ENCODE peak calls at places on chromosomes 1 and 21, in ten cellular contexts. R is upper lobe of right lung, T is fibroblast of the conjunctiva, W is RPMI8226, N is Panc1, S is brain microvascular endothelial cell, G is neuronal stem cell, V is GM19239, O is NCI-H748 treated with DMSO at 0.1 percent for 48 hours, U is renal cortical epithelial cell. B is an unnamed sample.

GRCh38 chr1:203626910-203627246 is 246 bp downstream of the ATP2B4 start:
- DNase-seq in R (no peak), T (no peak), W (no peak), N (no peak), S (no peak), G (no peak), V (no peak), O (peak), U (no peak), B (no peak)

GRCh38 chr1:9078035-9078948 is 8.9 kb upstream of the SLC2A5 start:
- DNase-seq in R (no peak), T (no peak), W (peak), N (no peak), S (peak), G (no peak), V (no peak), O (no peak), U (peak), B (no peak)

GRCh38 chr1:65751961-65752360 is 40.7 kb upstream of the PDE4B start:
- DNase-seq in R (no peak), T (no peak), W (no peak), N (no peak), S (no peak), G (no peak), V (no peak), O (no peak), U (no peak), B (no peak)

GRCh38 chr1:211648336-211648735 is 27.1 kb downstream of the NEK2 start:
- DNase-seq in R (no peak), T (no peak), W (no peak), N (no peak), S (no peak), G (no peak), V (no peak), O (no peak), U (peak), B (peak)

GRCh38 chr1:165650981-165651625 is 20.1 kb downstream of the MGST3 start:
- DNase-seq in R (no peak), T (no peak), W (no peak), N (no peak), S (no peak), G (no peak), V (no peak), O (no peak), U (no peak), B (no peak)

GRCh38 chr1:112386786-112387346 is 9.1 kb upstream of the CTTNBP2NL start:
- DNase-seq in R (no peak), T (no peak), W (no peak), N (no peak), S (no peak), G (no peak), V (no peak), O (no peak), U (no peak), B (no peak)

GRCh38 chr21:29371464-29371863 is 72.7 kb downstream of the BACH1 start:
- DNase-seq in R (no peak), T (no peak), W (no peak), N (no peak), S (no peak), G (no peak), V (no peak), O (no peak), U (no peak), B (no peak)

GRCh38 chr1:244436336-244437102 is 15.2 kb downstream of the ADSS2 start:
- DNase-seq in R (no peak), T (no peak), W (no peak), N (no peak), S (peak), G (no peak), V (no peak), O (no peak), U (no peak), B (peak)

GRCh38 chr1:212678456-212679410 is 20.9 kb downstream of the BATF3 start:
- DNase-seq in R (no peak), T (no peak), W (peak), N (no peak), S (no peak), G (no peak), V (no peak), O (no peak), U (no peak), B (no peak)

GRCh38 chr1:220271706-220272046 is 577 bp downstream of the RAB3GAP2 start:
- DNase-seq in R (no peak), T (peak), W (peak), N (no peak), S (peak), G (no peak), V (no peak), O (no peak), U (peak), B (peak)